ENCODE peak calls at places on chromosome 1, in ten cellular contexts. D, X, O, U, K, Y, H, N, F and Z are unnamed samples.

GRCh38 chr1:23798662-23799142 is 1.9 kb downstream of the GALE start:
- DNase-seq in F (peak; percentile 49), X (no peak), Y (no peak), U (no peak), N (no peak), K (no peak), O (no peak), H (no peak), D (no peak), Z (no peak)

GRCh38 chr1:172653015-172653709 is 5.7 kb upstream of the FASLG start:
- DNase-seq in F (no peak), O (no peak), N (no peak), K (no peak), H (no peak), Y (no peak), X (no peak), U (no peak), D (peak; percentile 48), Z (no peak)

GRCh38 chr1:51518033-51518729 is 885 bp downstream of the EPS15 start:
- DNase-seq in N (peak; percentile 55), U (peak; percentile 26), F (peak; percentile 61), H (peak; percentile 71), K (no peak), Y (no peak), D (no peak), O (peak; percentile 41), X (peak; percentile 46), Z (peak; percentile 9)

GRCh38 chr1:108119500-108119899 is 80.6 kb downstream of the SLC25A24 start:
- DNase-seq in Y (no peak), H (no peak), O (no peak), U (no peak), F (no peak), N (no peak), D (no peak), K (no peak), X (no peak), Z (no peak)

GRCh38 chr1:241611063-241611462 is 29.1 kb downstream of the CHML start:
- DNase-seq in H (no peak), N (no peak), K (no peak), F (no peak), D (peak; percentile 54), O (peak; percentile 9), Y (no peak), X (peak; percentile 17), U (peak; percentile 17), Z (no peak)

GRCh38 chr1:171257207-171258052 is 9.1 kb downstream of the FMO1 start:
- DNase-seq in K (no peak), O (no peak), N (no peak), X (peak; percentile 29), Y (no peak), H (no peak), U (no peak), F (peak; percentile 50), D (no peak), Z (no peak)

GRCh38 chr1:65431111-65431705 is 10.7 kb downstream of the LEPR start:
- DNase-seq in K (no peak), O (no peak), X (no peak), H (no peak), F (no peak), U (no peak), Y (no peak), D (peak; percentile 48), N (no peak), Z (no peak)

GRCh38 chr1:18118078-18118477 is 10.5 kb downstream of the IGSF21 start:
- DNase-seq in Y (no peak), K (peak; percentile 61), O (no peak), U (no peak), N (no peak), D (no peak), H (peak; percentile 68), F (no peak), X (no peak), Z (no peak)

GRCh38 chr1:216750031-216750627 is 26.9 kb upstream of the ESRRG start:
- DNase-seq in N (no peak), H (no peak), X (peak; percentile 43), Y (peak; percentile 11), K (no peak), F (no peak), O (no peak), U (peak; percentile 82), D (peak; percentile 45), Z (no peak)

GRCh38 chr1:113675299-113675698 is 84.0 kb downstream of the PHTF1 start:
- DNase-seq in Y (no peak), K (no peak), F (no peak), H (no peak), O (no peak), X (no peak), U (no peak), N (no peak), D (no peak), Z (no peak)

GRCh38 chr1:158506369-158506987 is 34.5 kb downstream of the OR10R2 start:
- DNase-seq in X (no peak), K (no peak), D (peak; percentile 21), O (peak; percentile 16), Y (no peak), F (peak; percentile 34), H (no peak), N (peak; percentile 87), U (peak; percentile 50), Z (peak; percentile 8)
- H3K27me3 ChIP-seq in X (no peaks in the 10 kb centered on the region), K (peaks cover 11% of the 10 kb centered on the region), D (no peaks in the 10 kb centered on the region), O (no peaks in the 10 kb centered on the region), Y (no peaks in the 10 kb centered on the region), F (no peaks in the 10 kb centered on the region), H (no peaks in the 10 kb centered on the region), N (no peaks in the 10 kb centered on the region), U (peaks cover 76% of the 10 kb centered on the region), Z (peaks cover 4% of the 10 kb centered on the region)

DNA sequence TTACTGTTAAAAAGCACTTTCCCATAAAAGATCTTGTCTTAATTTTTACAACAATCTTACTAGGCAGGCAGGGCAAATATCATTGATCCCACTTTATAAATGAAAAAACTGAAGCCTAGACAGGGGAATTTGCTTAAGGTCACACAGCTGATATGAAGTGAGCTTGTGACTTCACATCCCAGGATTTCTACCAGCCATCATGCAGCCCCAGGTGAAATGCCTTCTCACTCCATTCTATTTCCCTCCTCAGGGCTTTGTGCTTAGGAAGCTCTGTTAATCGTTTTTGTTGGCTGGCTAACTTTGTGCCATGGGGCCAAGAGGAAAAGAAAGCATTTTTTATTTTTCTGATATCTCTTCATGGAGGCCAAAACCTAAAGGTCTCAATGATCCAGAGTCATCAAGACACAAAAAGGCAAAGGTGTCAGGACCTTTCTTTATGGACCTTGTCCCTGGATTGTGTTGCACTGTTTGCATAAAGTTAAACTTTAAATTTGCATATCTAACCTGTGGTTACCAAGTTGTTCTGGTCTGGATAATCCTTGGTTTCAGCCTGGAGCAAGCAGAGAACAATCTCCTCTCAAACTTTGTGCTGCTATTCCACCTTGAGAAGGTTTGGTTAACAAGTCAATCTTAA is 44.8 kb upstream of the ZNF326 start:
- DNase-seq in F (no peak), O (no peak), X (no peak), K (no peak), N (no peak), Y (no peak), D (no peak), H (no peak), U (no peak), Z (no peak)
- TF ChIP-seq CTCF in F (no peak), O (no peak), X (no peak), K (no peak), N (no peak), Y (no peak), D (no peak), H (no peak), U (no peak), Z (no peak)

GRCh38 chr1:110605446-110605845 is 712 bp downstream of the KCNA2 start:
- DNase-seq in F (no peak), D (no peak), H (no peak), O (no peak), X (no peak), Y (no peak), U (no peak), N (no peak), K (no peak), Z (no peak)

GRCh38 chr1:110608247-110608646 is 2.1 kb upstream of the KCNA2 start:
- DNase-seq in U (no peak), D (no peak), F (no peak), K (no peak), Y (no peak), O (no peak), N (no peak), H (no peak), X (no peak), Z (no peak)

GRCh38 chr1:110605901-110606783 is at the start of gene KCNA2:
- DNase-seq in H (peak; percentile 68), N (peak; percentile 77), O (no peak), X (no peak), F (peak; percentile 24), Y (no peak), U (peak; percentile 92), K (peak; percentile 70), D (no peak), Z (no peak)

GRCh38 chr1:110606784-110607662 is 865 bp upstream of the KCNA2 start:
- DNase-seq in F (no peak), O (peak; percentile 16), X (no peak), K (no peak), N (peak; percentile 63), Y (no peak), U (peak; percentile 52), H (no peak), D (no peak), Z (peak; percentile 3)

DNA sequence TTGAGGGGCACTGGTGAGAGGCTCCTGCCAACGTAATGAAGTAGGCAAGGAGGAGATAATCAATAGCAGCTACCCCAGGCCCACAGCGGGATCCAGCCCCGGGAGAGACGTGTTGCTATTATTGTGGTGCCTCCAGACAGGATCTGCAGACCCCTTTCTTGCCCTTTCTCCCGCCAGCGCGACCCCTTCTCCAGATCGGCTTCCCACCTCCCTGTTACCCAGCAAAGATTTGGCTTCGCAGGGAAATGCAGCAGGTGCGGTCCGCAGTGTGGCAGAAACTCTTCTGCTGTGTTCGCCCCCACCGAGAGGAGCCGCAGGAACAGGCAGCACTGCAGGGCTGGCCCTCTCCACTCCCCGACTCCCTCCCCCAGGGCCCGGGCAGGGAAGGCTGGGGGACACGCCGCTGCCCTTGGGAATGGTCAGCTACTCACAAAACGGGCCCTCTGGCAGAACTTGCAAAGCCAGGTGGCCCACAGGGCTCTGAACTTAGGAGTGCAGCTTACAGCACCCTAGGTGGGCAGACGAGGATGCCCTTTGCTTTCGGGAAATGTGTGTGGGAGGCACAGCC is 1.6 kb upstream of the KCNA2 start:
- DNase-seq in U (no peak), X (no peak), H (no peak), K (peak; percentile 55), N (peak; percentile 62), F (no peak), O (no peak), Y (no peak), D (no peak), Z (no peak)
- H3K27me3 ChIP-seq in U (peaks cover 13% of the 10 kb centered on the region), X (no peaks in the 10 kb centered on the region), H (no peaks in the 10 kb centered on the region), K (no peaks in the 10 kb centered on the region), N (peaks cover 80% of the 10 kb centered on the region), F (peaks cover 19% of the 10 kb centered on the region), O (peaks cover 20% of the 10 kb centered on the region), Y (peaks cover 47% of the 10 kb centered on the region), D (peaks cover 42% of the 10 kb centered on the region), Z (peaks cover 53% of the 10 kb centered on the region)

DNA sequence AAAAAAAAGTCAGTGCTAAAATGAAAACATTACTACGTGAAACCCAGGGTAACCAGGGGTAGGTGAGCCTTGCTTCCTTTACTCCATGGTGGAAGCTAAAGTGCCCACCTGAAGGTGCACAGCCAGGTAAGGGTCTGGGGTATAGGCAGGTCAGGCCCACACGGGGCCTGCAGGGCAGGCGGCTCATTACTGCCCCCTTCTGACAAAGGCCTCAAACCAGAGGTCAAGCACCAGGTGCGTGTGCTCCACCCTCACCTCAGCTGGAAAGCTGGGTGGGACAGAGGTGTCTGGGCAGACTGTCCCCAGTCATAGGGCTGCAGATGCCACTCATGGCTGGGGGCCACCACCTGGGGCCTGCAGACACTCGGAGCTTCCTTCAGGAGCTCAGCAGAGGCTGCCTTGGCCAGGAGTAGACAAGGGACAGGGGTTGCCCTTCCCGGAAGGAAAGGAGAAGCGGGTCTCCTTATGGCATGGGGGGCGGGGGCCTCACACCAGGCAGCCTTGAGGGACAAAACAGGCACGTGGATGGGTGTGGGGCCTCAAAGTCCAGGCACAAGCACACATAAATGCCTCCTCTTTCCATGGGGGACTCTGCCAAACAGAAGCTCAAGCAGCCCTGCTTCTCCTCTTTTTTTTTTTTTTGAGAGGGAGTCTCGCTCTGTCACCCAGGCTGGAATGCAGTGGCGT is 36.2 kb downstream of the ACOT7 start:
- DNase-seq in N (peak; percentile 75), K (no peak), O (no peak), H (no peak), F (no peak), X (no peak), D (no peak), Y (no peak), U (peak; percentile 30), Z (no peak)
- TF ChIP-seq CTCF in N (no peak), K (no peak), O (no peak), H (no peak), F (no peak), X (no peak), D (peak; percentile 46), Y (peak; percentile 2), U (peak; percentile 68), Z (no peak)